ENCODE peak calls at places on chromosomes 4 and X, in nine cellular contexts. E is Calu3, G is lower leg skin, A is progenitor cell of endocrine pancreas, N is B cell, H is GM06990, I is cardiac muscle cell, P is omental fat pad, K is choroid plexus epithelial cell. B is an unnamed sample.
A peak's percentile ranks its signal among the peaks of the same experiment; 100 is the strongest.

GRCh38 chr4:186723207-186724047 is at the start of gene FAT1:
- DNase-seq in G (peak; percentile 40), N (no peak), I (peak; percentile 91), P (no peak), A (peak; percentile 58), E (peak; percentile 68), K (peak; percentile 88), H (no peak), B (peak; percentile 84)

GRCh38 chr4:147174561-147174960 is 228.9 kb upstream of the TTC29 start:
- DNase-seq in H (no peak), G (no peak), N (no peak), I (no peak), P (no peak), K (no peak), E (no peak), A (no peak), B (no peak)

GRCh38 chrX:28158019-28158777 is 176.9 kb upstream of the DCAF8L1 start:
- DNase-seq in G (no peak), A (no peak), E (no peak), H (no peak), P (no peak), I (no peak), K (no peak), N (no peak), B (no peak)

GRCh38 chr4:76950052-76950845 is 697 bp downstream of the SEPTIN11 start:
- DNase-seq in N (peak; percentile 55), H (peak; percentile 67), I (peak; percentile 54), P (no peak), A (peak; percentile 38), E (peak; percentile 21), G (peak; percentile 36), K (peak; percentile 58), B (peak; percentile 59)

GRCh38 chrX:136055651-136056221 is 70.5 kb downstream of the SLC9A6 start:
- DNase-seq in P (no peak), I (peak; percentile 78), K (peak; percentile 85), G (peak; percentile 27), H (no peak), E (no peak), N (no peak), A (no peak), B (peak; percentile 82)

GRCh38 chrX:155666741-155667140 is 54.0 kb upstream of the TMLHE start:
- DNase-seq in P (no peak), K (no peak), E (no peak), G (no peak), I (no peak), A (no peak), N (no peak), H (no peak), B (no peak)

GRCh38 chr4:32215277-32215676 is 1495.1 kb downstream of the PCDH7 start:
- DNase-seq in G (peak; percentile 17), P (no peak), K (no peak), I (no peak), N (no peak), E (no peak), A (no peak), H (no peak), B (no peak)

GRCh38 chr4:8272472-8273428 is 3.2 kb downstream of the HTRA3 start:
- DNase-seq in E (no peak), N (no peak), I (peak; percentile 40), K (peak; percentile 39), G (no peak), P (no peak), H (no peak), A (no peak), B (no peak)

GRCh38 chr4:7817877-7818675 is 121.6 kb downstream of the AFAP1 start:
- DNase-seq in N (no peak), A (no peak), K (no peak), I (peak; percentile 79), H (no peak), G (no peak), E (no peak), P (no peak), B (peak; percentile 83)

GRCh38 chr4:153593166-153593565 is 90.9 kb upstream of the TLR2 start:
- DNase-seq in K (no peak), H (no peak), N (no peak), P (no peak), E (no peak), A (no peak), G (no peak), I (no peak), B (no peak)

GRCh38 chrX:80792205-80792604 is 17.5 kb downstream of the BRWD3 start:
- DNase-seq in P (no peak), I (peak; percentile 30), N (no peak), H (no peak), E (no peak), G (no peak), A (no peak), K (peak; percentile 45), B (peak; percentile 12)

GRCh38 chr4:174437756-174438155 is 84.5 kb downstream of the HPGD start:
- DNase-seq in K (peak; percentile 36), I (no peak), A (no peak), P (no peak), H (no peak), N (no peak), E (no peak), G (no peak), B (no peak)

GRCh38 chr4:176443646-176444409 is 124.1 kb downstream of the SPCS3 start:
- DNase-seq in H (no peak), G (no peak), K (peak; percentile 35), A (no peak), E (no peak), P (no peak), I (peak; percentile 39), N (no peak), B (peak; percentile 34)

GRCh38 chr4:47122592-47123291 is 91.4 kb downstream of the GABRB1 start:
- DNase-seq in P (peak; percentile 22), E (peak; percentile 59), N (peak; percentile 42), H (peak; percentile 21), A (peak; percentile 43), I (peak; percentile 85), K (peak; percentile 90), G (peak; percentile 47), B (peak; percentile 86)

GRCh38 chrX:101485212-101486064 is at the start of gene ARMCX4:
- DNase-seq in G (peak; percentile 14), H (peak; percentile 13), P (peak; percentile 26), E (peak; percentile 39), I (peak; percentile 66), A (peak; percentile 38), N (peak; percentile 33), K (peak; percentile 60), B (peak; percentile 40)

GRCh38 chr4:53196195-53196641 is 169.6 kb downstream of the SCFD2 start:
- DNase-seq in I (peak; percentile 17), G (no peak), P (no peak), H (no peak), A (no peak), E (no peak), K (peak; percentile 38), N (no peak), B (no peak)

GRCh38 chr4:7632341-7632740 is 197.6 kb upstream of the PSAPL1 start:
- DNase-seq in G (no peak), P (no peak), E (no peak), A (no peak), K (no peak), I (no peak), H (no peak), N (no peak), B (no peak)

GRCh38 chr4:36374836-36375511 is 93.6 kb downstream of the DTHD1 start:
- DNase-seq in N (no peak), E (no peak), A (no peak), P (no peak), G (no peak), K (no peak), H (no peak), I (no peak), B (no peak)

GRCh38 chrX:96619588-96619987 is 65.1 kb upstream of the DIAPH2 start:
- DNase-seq in H (no peak), N (no peak), K (peak; percentile 38), E (no peak), A (no peak), P (no peak), I (peak; percentile 19), G (no peak), B (peak; percentile 22)

GRCh38 chrX:96611619-96612362 is 72.9 kb upstream of the DIAPH2 start:
- DNase-seq in K (peak; percentile 37), A (no peak), H (no peak), G (peak; percentile 19), E (no peak), P (no peak), N (no peak), I (peak; percentile 5), B (peak; percentile 19)

DNA sequence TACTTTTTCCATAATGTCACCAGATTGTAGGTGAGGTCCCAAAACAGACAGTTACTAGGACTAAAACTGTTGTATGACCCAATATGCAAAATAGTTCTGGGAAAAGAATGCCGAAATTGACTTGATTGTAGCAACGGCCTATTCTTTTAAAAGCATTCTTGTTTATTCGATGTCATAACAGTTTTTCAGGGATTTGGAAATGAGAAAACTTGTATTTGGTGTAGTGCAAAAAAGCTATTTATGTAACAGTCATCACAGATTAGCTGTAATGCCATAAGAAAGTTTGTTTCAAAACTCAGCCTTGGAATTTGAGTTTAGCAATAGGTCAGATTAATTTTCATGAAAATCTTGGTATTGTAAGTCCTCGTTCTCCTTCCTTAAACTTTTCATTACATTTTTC is 69.2 kb upstream of the DIAPH2 start:
- DNase-seq in N (no peak), H (no peak), G (no peak), I (peak; percentile 0), E (no peak), P (no peak), A (no peak), K (no peak), B (no peak)
- TF ChIP-seq CTCF in N (no peak), H (no peak), G (no peak), I (no peak), E (no peak), P (no peak), A (no peak), K (no peak), B (no peak)

GRCh38 chr4:1809754-1810502 is 16.8 kb downstream of the FGFR3 start:
- DNase-seq in G (no peak), A (peak; percentile 89), H (peak; percentile 76), N (peak; percentile 79), K (peak; percentile 63), P (peak; percentile 28), E (peak; percentile 86), I (peak; percentile 69), B (peak; percentile 63)
- TF ChIP-seq CTCF in G (no peak), A (peak; percentile 96), H (peak; percentile 92), N (peak; percentile 83), K (peak; percentile 81), P (no peak), E (peak; percentile 86), I (peak; percentile 86), B (peak; percentile 86)

GRCh38 chrX:70769659-70770232 is 138.8 kb downstream of the TEX11 start:
- DNase-seq in H (no peak), A (no peak), E (no peak), P (no peak), I (peak; percentile 2), G (no peak), N (peak; percentile 5), K (peak; percentile 13), B (peak; percentile 1)
- TF ChIP-seq CTCF in H (peak; percentile 29), A (peak; percentile 62), E (no peak), P (no peak), I (peak; percentile 18), G (no peak), N (peak; percentile 62), K (peak; percentile 34), B (peak; percentile 24)

DNA sequence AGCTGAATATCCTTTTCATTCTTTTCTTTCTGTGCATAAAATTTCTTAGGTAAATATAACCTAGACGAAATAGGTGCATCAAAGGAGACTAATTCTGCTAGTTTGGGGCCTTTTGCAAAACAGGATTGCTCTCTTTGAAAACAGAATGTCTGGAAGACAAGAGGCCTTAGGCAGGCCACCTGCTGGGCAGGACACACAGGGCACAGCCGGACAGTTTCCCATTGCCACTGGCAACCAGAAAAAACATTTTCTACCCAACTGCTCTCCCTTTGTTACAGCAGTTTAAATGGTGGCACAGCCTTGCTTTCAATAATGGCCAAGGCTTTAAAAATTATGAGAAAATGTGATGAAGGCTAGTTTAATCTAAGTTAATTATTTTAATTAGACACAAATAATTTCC is 600.5 kb downstream of the SPRY1 start:
- DNase-seq in E (peak; percentile 8), H (no peak), I (no peak), N (no peak), P (no peak), A (no peak), K (peak; percentile 62), G (no peak), B (no peak)
- TF ChIP-seq CTCF in E (no peak), H (no peak), I (no peak), N (no peak), P (no peak), A (peak; percentile 19), K (peak; percentile 33), G (no peak), B (no peak)

B was measured in cardiac fibroblast.